ENCODE peak calls at places on chromosome 22, in eight cellular contexts. One of them, this sample, is unnamed.

GRCh38 chr22:20140521-20140964 is 8.9 kb downstream of the ZDHHC8 start:
- DNase-seq in kidney: no peak
- DNase-seq in glomerular endothelial cell: no peak
- DNase-seq in naive thymus-derived CD4-positive, alpha-beta T cell: no peak
- DNase-seq in posterior cingulate gyrus: no peak
- DNase-seq in activated T-cell treated with anti-CD3 and anti-CD28 coated beads, Interleukin-2, amount 50 U/mL, for 1 hour: no peak
- DNase-seq in WTC11: no peak
- DNase-seq in stimulated activated naive CD4-positive, alpha-beta T cell treated with Interleukin-2 at 50 U/mL for 16 hours: no peak
- DNase-seq in this sample: no peak

GRCh38 chr22:39825661-39826102 is 67.9 kb downstream of the ENTHD1 start:
- DNase-seq in kidney: no peak
- DNase-seq in glomerular endothelial cell: no peak
- DNase-seq in naive thymus-derived CD4-positive, alpha-beta T cell: no peak
- DNase-seq in posterior cingulate gyrus: no peak
- DNase-seq in activated T-cell treated with anti-CD3 and anti-CD28 coated beads, Interleukin-2, amount 50 U/mL, for 1 hour: no peak
- DNase-seq in WTC11: no peak
- DNase-seq in stimulated activated naive CD4-positive, alpha-beta T cell treated with Interleukin-2 at 50 U/mL for 16 hours: no peak
- DNase-seq in this sample: no peak

GRCh38 chr22:35212020-35212419 is 45.3 kb upstream of the HMGXB4 start:
- DNase-seq in kidney: no peak
- DNase-seq in glomerular endothelial cell: no peak
- DNase-seq in naive thymus-derived CD4-positive, alpha-beta T cell: no peak
- DNase-seq in posterior cingulate gyrus: no peak
- DNase-seq in activated T-cell treated with anti-CD3 and anti-CD28 coated beads, Interleukin-2, amount 50 U/mL, for 1 hour: no peak
- DNase-seq in WTC11: no peak
- DNase-seq in stimulated activated naive CD4-positive, alpha-beta T cell treated with Interleukin-2 at 50 U/mL for 16 hours: no peak
- DNase-seq in this sample: no peak

GRCh38 chr22:25081409-25081824 is 118.2 kb upstream of the CRYBB3 start:
- DNase-seq in kidney: no peak
- DNase-seq in glomerular endothelial cell: no peak
- DNase-seq in naive thymus-derived CD4-positive, alpha-beta T cell: peak
- DNase-seq in posterior cingulate gyrus: no peak
- DNase-seq in activated T-cell treated with anti-CD3 and anti-CD28 coated beads, Interleukin-2, amount 50 U/mL, for 1 hour: peak
- DNase-seq in WTC11: peak
- DNase-seq in stimulated activated naive CD4-positive, alpha-beta T cell treated with Interleukin-2 at 50 U/mL for 16 hours: peak
- DNase-seq in this sample: no peak

GRCh38 chr22:31296258-31296657 is 4.0 kb upstream of the PIK3IP1 start:
- DNase-seq in kidney: no peak
- DNase-seq in glomerular endothelial cell: no peak
- DNase-seq in naive thymus-derived CD4-positive, alpha-beta T cell: no peak
- DNase-seq in posterior cingulate gyrus: no peak
- DNase-seq in activated T-cell treated with anti-CD3 and anti-CD28 coated beads, Interleukin-2, amount 50 U/mL, for 1 hour: no peak
- DNase-seq in WTC11: no peak
- DNase-seq in stimulated activated naive CD4-positive, alpha-beta T cell treated with Interleukin-2 at 50 U/mL for 16 hours: no peak
- DNase-seq in this sample: no peak

GRCh38 chr22:23397618-23398567 is 182.2 kb downstream of the IGLL1 start:
- DNase-seq in kidney: no peak
- DNase-seq in glomerular endothelial cell: no peak
- DNase-seq in naive thymus-derived CD4-positive, alpha-beta T cell: no peak
- DNase-seq in posterior cingulate gyrus: no peak
- DNase-seq in activated T-cell treated with anti-CD3 and anti-CD28 coated beads, Interleukin-2, amount 50 U/mL, for 1 hour: no peak
- DNase-seq in WTC11: peak
- DNase-seq in stimulated activated naive CD4-positive, alpha-beta T cell treated with Interleukin-2 at 50 U/mL for 16 hours: no peak
- DNase-seq in this sample: peak

GRCh38 chr22:30430933-30431332 is 5.4 kb downstream of the MTFP1 start:
- DNase-seq in kidney: peak
- DNase-seq in glomerular endothelial cell: no peak
- DNase-seq in naive thymus-derived CD4-positive, alpha-beta T cell: no peak
- DNase-seq in posterior cingulate gyrus: no peak
- DNase-seq in activated T-cell treated with anti-CD3 and anti-CD28 coated beads, Interleukin-2, amount 50 U/mL, for 1 hour: no peak
- DNase-seq in WTC11: no peak
- DNase-seq in stimulated activated naive CD4-positive, alpha-beta T cell treated with Interleukin-2 at 50 U/mL for 16 hours: no peak
- DNase-seq in this sample: no peak

GRCh38 chr22:30308518-30309230 is 18.1 kb downstream of the TBC1D10A start:
- DNase-seq in kidney: no peak
- DNase-seq in glomerular endothelial cell: no peak
- DNase-seq in naive thymus-derived CD4-positive, alpha-beta T cell: no peak
- DNase-seq in posterior cingulate gyrus: no peak
- DNase-seq in activated T-cell treated with anti-CD3 and anti-CD28 coated beads, Interleukin-2, amount 50 U/mL, for 1 hour: no peak
- DNase-seq in WTC11: no peak
- DNase-seq in stimulated activated naive CD4-positive, alpha-beta T cell treated with Interleukin-2 at 50 U/mL for 16 hours: no peak
- DNase-seq in this sample: no peak

GRCh38 chr22:31440681-31441080 is 41.3 kb downstream of the DRG1 start:
- DNase-seq in kidney: no peak
- DNase-seq in glomerular endothelial cell: no peak
- DNase-seq in naive thymus-derived CD4-positive, alpha-beta T cell: no peak
- DNase-seq in posterior cingulate gyrus: no peak
- DNase-seq in activated T-cell treated with anti-CD3 and anti-CD28 coated beads, Interleukin-2, amount 50 U/mL, for 1 hour: no peak
- DNase-seq in WTC11: no peak
- DNase-seq in stimulated activated naive CD4-positive, alpha-beta T cell treated with Interleukin-2 at 50 U/mL for 16 hours: no peak
- DNase-seq in this sample: no peak

GRCh38 chr22:19387575-19387974 is 44.0 kb downstream of the HIRA start:
- DNase-seq in kidney: no peak
- DNase-seq in glomerular endothelial cell: no peak
- DNase-seq in naive thymus-derived CD4-positive, alpha-beta T cell: no peak
- DNase-seq in posterior cingulate gyrus: no peak
- DNase-seq in activated T-cell treated with anti-CD3 and anti-CD28 coated beads, Interleukin-2, amount 50 U/mL, for 1 hour: no peak
- DNase-seq in WTC11: no peak
- DNase-seq in stimulated activated naive CD4-positive, alpha-beta T cell treated with Interleukin-2 at 50 U/mL for 16 hours: no peak
- DNase-seq in this sample: no peak

GRCh38 chr22:43889366-43890253 is 2.2 kb downstream of the PNPLA5 start:
- DNase-seq in kidney: peak
- DNase-seq in glomerular endothelial cell: no peak
- DNase-seq in naive thymus-derived CD4-positive, alpha-beta T cell: no peak
- DNase-seq in posterior cingulate gyrus: no peak
- DNase-seq in activated T-cell treated with anti-CD3 and anti-CD28 coated beads, Interleukin-2, amount 50 U/mL, for 1 hour: no peak
- DNase-seq in WTC11: no peak
- DNase-seq in stimulated activated naive CD4-positive, alpha-beta T cell treated with Interleukin-2 at 50 U/mL for 16 hours: no peak
- DNase-seq in this sample: no peak

GRCh38 chr22:38316340-38317236 is 645 bp downstream of the CSNK1E start:
- DNase-seq in kidney: peak
- DNase-seq in glomerular endothelial cell: no peak
- DNase-seq in naive thymus-derived CD4-positive, alpha-beta T cell: peak
- DNase-seq in posterior cingulate gyrus: peak
- DNase-seq in activated T-cell treated with anti-CD3 and anti-CD28 coated beads, Interleukin-2, amount 50 U/mL, for 1 hour: peak
- DNase-seq in WTC11: no peak
- DNase-seq in stimulated activated naive CD4-positive, alpha-beta T cell treated with Interleukin-2 at 50 U/mL for 16 hours: peak
- DNase-seq in this sample: peak

GRCh38 chr22:29722151-29722550 is 2.3 kb downstream of the CABP7 start:
- DNase-seq in kidney: peak
- DNase-seq in glomerular endothelial cell: no peak
- DNase-seq in naive thymus-derived CD4-positive, alpha-beta T cell: no peak
- DNase-seq in posterior cingulate gyrus: no peak
- DNase-seq in activated T-cell treated with anti-CD3 and anti-CD28 coated beads, Interleukin-2, amount 50 U/mL, for 1 hour: no peak
- DNase-seq in WTC11: no peak
- DNase-seq in stimulated activated naive CD4-positive, alpha-beta T cell treated with Interleukin-2 at 50 U/mL for 16 hours: no peak
- DNase-seq in this sample: no peak

GRCh38 chr22:46087816-46088277 is 62.5 kb upstream of the PPARA start:
- DNase-seq in kidney: peak
- DNase-seq in glomerular endothelial cell: no peak
- DNase-seq in naive thymus-derived CD4-positive, alpha-beta T cell: no peak
- DNase-seq in posterior cingulate gyrus: peak
- DNase-seq in activated T-cell treated with anti-CD3 and anti-CD28 coated beads, Interleukin-2, amount 50 U/mL, for 1 hour: no peak
- DNase-seq in WTC11: peak
- DNase-seq in stimulated activated naive CD4-positive, alpha-beta T cell treated with Interleukin-2 at 50 U/mL for 16 hours: no peak
- DNase-seq in this sample: peak